ENCODE peak calls at places on chromosome 10, in four cellular contexts. Z is stomach, I is astrocyte, L is bronchial epithelial cell. X is an unnamed sample.

GRCh38 chr10:63064706-63065105 is 68.4 kb upstream of the NRBF2 start:
- DNase-seq in Z (no peak), I (peak), L (peak), X (peak)

GRCh38 chr10:44950326-44951225 is 9.0 kb upstream of the RASSF4 start:
- DNase-seq in Z (no peak), I (no peak), L (no peak), X (no peak)

GRCh38 chr10:13684252-13684791 is 97.6 kb downstream of the PRPF18 start:
- DNase-seq in Z (peak), I (peak), L (no peak), X (no peak)

GRCh38 chr10:125158528-125159485 is 1.6 kb downstream of the CTBP2 start:
- DNase-seq in Z (peak), I (peak), L (no peak), X (peak)

GRCh38 chr10:104515670-104516199 is 125.4 kb upstream of the SORCS3 start:
- DNase-seq in Z (no peak), I (no peak), L (peak), X (no peak)

GRCh38 chr10:124849111-124849773 is 47.6 kb downstream of the ABRAXAS2 start:
- DNase-seq in Z (no peak), I (no peak), L (no peak), X (no peak)

GRCh38 chr10:130141460-130141859 is 5.3 kb downstream of the GLRX3 start:
- DNase-seq in Z (no peak), I (peak), L (no peak), X (peak)

GRCh38 chr10:25786181-25786580 is 147.8 kb upstream of the MYO3A start:
- DNase-seq in Z (no peak), I (peak), L (no peak), X (no peak)

GRCh38 chr10:102352066-102352715 is 43.3 kb upstream of the NFKB2 start:
- DNase-seq in Z (peak), I (no peak), L (peak), X (peak)

GRCh38 chr10:59586407-59586891 is 123.2 kb downstream of the SLC16A9 start:
- DNase-seq in Z (no peak), I (no peak), L (no peak), X (no peak)

GRCh38 chr10:6232846-6233724 is 30.4 kb downstream of the PFKFB3 start:
- DNase-seq in Z (no peak), I (no peak), L (no peak), X (no peak)

GRCh38 chr10:124524991-124525653 is 63.5 kb downstream of the LHPP start:
- DNase-seq in Z (peak), I (no peak), L (peak), X (peak)

GRCh38 chr10:97025613-97026242 is 160.0 kb downstream of the SLIT1 start:
- DNase-seq in Z (peak), I (peak), L (peak), X (peak)

GRCh38 chr10:27741173-27742091 is 4.2 kb downstream of the MKX start:
- DNase-seq in Z (no peak), I (no peak), L (no peak), X (no peak)

GRCh38 chr10:29257106-29257783 is 31.6 kb upstream of the LYZL1 start:
- DNase-seq in Z (no peak), I (peak), L (no peak), X (peak)

GRCh38 chr10:48897438-48897790 is 42.2 kb downstream of the LRRC18 start:
- DNase-seq in Z (no peak), I (no peak), L (no peak), X (no peak)

GRCh38 chr10:74047304-74047703 is 49.4 kb downstream of the VCL start:
- DNase-seq in Z (no peak), I (peak), L (no peak), X (no peak)

GRCh38 chr10:119412244-119412750 is 130.2 kb downstream of the RGS10 start:
- DNase-seq in Z (peak), I (peak), L (no peak), X (no peak)

GRCh38 chr10:50224330-50224952 is 26.9 kb downstream of the ASAH2 start:
- DNase-seq in Z (peak), I (peak), L (peak), X (peak)

GRCh38 chr10:17685227-17685840 is 41.4 kb downstream of the STAM start:
- DNase-seq in Z (no peak), I (no peak), L (no peak), X (no peak)

GRCh38 chr10:71431945-71432905 is 35.5 kb downstream of the CDH23 start:
- DNase-seq in Z (peak), I (no peak), L (no peak), X (no peak)
- TF ChIP-seq CTCF in Z (no peak), I (no peak), L (peak), X (peak)

DNA sequence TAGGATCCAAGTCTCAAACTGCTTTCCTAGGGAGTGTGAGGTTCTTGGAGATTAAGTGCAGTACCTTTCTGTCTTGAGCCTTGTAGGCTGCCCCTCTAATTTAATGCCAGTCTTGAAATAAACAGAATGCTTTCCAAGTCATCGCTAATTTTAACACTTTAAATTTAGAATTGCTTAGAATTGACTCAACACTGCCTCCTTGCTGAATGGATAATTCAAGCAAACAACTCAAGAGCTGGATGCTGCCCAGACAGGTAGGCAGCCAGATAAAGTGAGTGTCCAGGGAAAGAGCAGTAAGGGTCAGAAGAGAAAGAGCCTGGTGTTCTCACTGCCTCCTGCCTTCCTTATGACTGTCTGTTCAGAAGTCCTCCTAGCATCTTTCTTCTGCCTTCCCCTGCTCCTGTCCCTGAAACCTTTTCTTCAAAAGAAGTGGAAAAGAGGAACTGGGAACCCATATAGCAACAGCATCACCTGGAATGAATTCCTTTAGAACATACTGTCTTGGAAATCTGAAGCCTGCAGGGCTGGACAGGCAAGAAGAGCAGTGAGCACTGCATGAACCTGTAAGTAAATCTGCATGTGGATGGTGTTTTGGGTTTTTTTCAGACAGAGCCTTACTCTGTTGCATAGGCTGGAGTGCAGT is 3.1 kb upstream of the GOT1 start:
- DNase-seq in Z (no peak), I (no peak), L (peak), X (peak)
- TF ChIP-seq CTCF in Z (no peak), I (no peak), L (peak), X (no peak)

GRCh38 chr10:11682896-11683295 is 59.3 kb upstream of the ECHDC3 start:
- DNase-seq in Z (no peak), I (no peak), L (no peak), X (no peak)
- TF ChIP-seq CTCF in Z (no peak), I (no peak), L (no peak), X (no peak)

DNA sequence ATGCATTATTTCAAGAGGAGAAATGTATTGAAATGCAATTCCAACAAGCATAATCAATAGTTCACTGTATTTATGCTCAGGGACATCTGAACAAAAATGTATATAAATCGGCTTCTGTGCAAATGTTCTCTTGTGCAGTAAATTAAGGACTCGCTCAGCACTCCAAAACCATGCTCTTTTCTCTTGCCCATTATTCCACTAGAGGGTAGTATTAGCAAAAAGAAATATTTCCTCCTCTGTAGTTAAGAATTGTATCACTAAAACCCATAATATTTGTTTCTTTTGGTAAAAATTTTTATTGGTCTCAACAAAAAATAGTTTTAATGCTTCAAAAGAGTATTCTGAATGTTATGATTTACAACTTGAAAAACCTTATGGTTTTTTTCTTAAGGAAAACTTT is 803.1 kb downstream of the PCDH15 start:
- DNase-seq in Z (no peak), I (no peak), L (peak), X (peak)
- TF ChIP-seq CTCF in Z (no peak), I (peak), L (peak), X (peak)

DNA sequence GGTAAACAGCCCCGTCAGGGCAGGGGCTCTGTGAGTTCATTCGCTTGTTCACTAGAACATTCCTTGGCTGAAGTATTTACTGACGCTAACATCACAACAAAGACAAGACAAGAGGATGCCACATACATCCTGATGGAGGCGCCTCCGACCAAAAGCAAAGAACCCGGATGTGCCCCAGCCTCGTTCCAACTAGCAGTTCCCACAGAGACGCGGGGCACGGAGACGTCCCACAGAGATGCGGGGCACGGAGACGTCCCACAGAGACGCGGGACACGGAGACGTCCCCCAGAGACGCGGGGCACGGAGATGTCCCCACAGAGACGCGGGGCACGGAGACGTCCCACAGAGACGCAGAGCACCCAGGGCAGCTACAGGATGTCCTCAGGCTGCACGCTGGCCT is 35.4 kb upstream of the CFAP46 start:
- DNase-seq in Z (no peak), I (no peak), L (no peak), X (no peak)
- TF ChIP-seq CTCF in Z (no peak), I (no peak), L (no peak), X (no peak)

DNA sequence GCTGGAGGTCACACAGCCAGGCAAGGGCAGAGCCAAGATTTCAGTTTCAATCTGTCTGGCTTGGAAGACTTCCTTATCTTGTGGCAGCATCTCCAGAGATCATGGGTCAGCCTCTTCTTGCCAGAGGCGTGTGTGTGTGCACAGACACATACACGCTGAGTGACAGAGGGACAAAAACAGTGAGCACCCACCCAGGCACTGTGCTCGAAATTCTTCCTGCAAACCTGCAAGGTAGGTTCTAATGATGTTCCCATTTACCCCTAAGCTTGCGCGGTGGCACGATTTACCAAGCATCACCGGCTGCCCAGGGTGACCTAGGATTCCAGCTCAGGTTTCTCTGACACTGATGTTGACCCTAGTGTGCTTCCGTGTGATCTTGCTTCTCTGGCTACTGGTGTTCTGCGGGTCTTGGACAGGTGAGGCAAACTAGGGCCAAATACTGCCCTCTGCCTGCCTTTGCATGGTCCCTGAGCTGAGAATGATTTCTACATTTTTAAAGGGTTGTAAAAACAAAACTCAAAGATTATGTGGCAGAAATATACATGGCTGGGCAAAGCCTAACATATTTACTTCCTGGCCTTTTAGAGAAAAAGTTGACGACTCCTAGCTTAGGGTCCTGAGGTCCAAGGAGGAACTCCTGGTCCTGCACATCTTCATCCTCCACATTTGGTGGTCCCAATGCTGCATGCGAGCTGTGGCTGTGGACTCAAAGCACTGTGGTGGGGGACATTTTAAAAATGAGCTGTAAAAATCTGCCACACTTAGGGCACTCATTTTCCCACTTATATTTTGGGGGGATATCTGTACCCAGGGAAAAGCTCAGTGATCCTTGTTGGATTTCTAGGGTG is 268.5 kb downstream of the RPS24 start:
- DNase-seq in Z (no peak), I (no peak), L (peak), X (no peak)
- TF ChIP-seq CTCF in Z (no peak), I (no peak), L (no peak), X (no peak)

GRCh38 chr10:69860290-69860689 is 58.6 kb downstream of the COL13A1 start:
- DNase-seq in Z (no peak), I (no peak), L (no peak), X (no peak)
- TF ChIP-seq CTCF in Z (no peak), I (no peak), L (no peak), X (no peak)

DNA sequence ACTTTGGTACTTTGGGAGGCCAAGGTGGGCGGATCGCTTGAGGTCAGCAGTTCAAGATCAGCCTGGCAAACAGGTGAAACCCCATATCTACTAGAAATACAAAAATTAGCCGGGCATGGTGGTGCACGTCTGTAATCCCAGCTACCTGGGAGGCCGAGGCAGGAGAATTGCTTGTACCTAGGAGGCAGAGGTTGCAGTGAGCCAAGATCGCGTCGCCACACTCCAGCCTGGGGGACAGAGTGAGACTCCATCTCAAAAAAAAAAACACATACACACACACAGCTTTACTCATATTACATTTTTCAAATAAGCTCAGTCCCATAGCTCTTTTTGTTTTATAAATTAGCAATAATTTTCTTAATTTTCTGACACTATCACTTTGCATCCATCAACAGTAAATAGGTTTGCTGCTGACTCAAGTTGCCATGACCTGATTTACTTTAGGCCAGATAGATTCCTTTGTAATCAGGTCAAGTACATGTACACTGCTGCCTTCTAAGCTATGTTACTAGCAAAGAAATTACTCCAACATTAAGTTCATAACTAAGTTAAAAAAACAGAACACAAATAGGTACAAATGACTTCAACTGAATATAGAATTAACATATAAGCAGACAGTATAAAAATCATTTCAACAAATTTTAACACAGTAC is 31.5 kb downstream of the WAPL start:
- DNase-seq in Z (no peak), I (no peak), L (no peak), X (no peak)
- TF ChIP-seq CTCF in Z (no peak), I (no peak), L (no peak), X (no peak)

DNA sequence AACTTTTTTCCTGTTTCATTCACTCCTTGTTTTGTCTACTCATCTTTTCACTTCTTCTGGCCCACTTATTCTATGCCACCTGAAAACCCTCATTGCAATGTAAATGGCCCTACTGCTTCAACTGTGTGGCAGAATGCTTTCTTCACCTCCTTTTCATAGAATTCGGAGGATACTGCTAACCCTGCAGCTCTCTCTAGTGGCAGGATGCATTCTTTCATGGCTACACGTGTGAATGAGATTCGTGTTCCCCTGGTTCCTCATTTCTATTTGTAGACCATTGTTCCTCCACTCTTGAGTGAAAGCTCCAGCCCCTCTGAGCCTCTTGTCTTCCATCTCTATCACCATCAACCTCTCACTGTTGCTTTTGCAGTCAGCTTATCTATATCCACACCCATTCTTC is 20.9 kb upstream of the CYP26C1 start:
- DNase-seq in Z (no peak), I (peak), L (peak), X (peak)
- TF ChIP-seq CTCF in Z (no peak), I (peak), L (peak), X (peak)

X was measured in MCF 10A.